ENCODE peak calls at places on chromosome 2, in ten cellular contexts. U is colonic mucosa, I is HL-60, C is neural progenitor cell, H is astrocyte, L is cardiac muscle cell, N is right atrium auricular region, X is transverse colon, Y is endodermal cell, T is body of pancreas. A is an unnamed sample.
A peak's percentile ranks its signal among the peaks of the same experiment; 100 is the strongest.

GRCh38 chr2:84905181-84906107 is at the start of gene TMSB10:
- DNase-seq in U (peak; percentile 93), I (peak; percentile 79), C (peak; percentile 85), H (peak; percentile 64), L (peak; percentile 89), N (peak; percentile 93), X (peak; percentile 93), Y (peak; percentile 91), T (peak; percentile 89), A (no peak)

GRCh38 chr2:1802469-1803216 is 58.3 kb upstream of the PXDN start:
- DNase-seq in U (no peak), I (no peak), C (no peak), H (no peak), L (no peak), N (no peak), X (no peak), Y (no peak), T (no peak), A (no peak)

GRCh38 chr2:227509824-227510619 is 38.1 kb downstream of the AGFG1 start:
- DNase-seq in U (no peak), I (no peak), C (no peak), H (peak; percentile 36), L (peak; percentile 29), N (no peak), X (no peak), Y (no peak), T (no peak), A (no peak)

GRCh38 chr2:71552356-71552755 is 99.0 kb downstream of the DYSF start:
- DNase-seq in U (no peak), I (no peak), C (no peak), H (no peak), L (no peak), N (no peak), X (no peak), Y (no peak), T (no peak), A (no peak)

GRCh38 chr2:118112771-118113334 is 24.6 kb downstream of the INSIG2 start:
- DNase-seq in U (no peak), I (no peak), C (no peak), H (peak; percentile 86), L (peak; percentile 63), N (no peak), X (no peak), Y (no peak), T (no peak), A (no peak)

GRCh38 chr2:117128471-117128870 is 686.0 kb upstream of the DDX18 start:
- DNase-seq in U (peak; percentile 23), I (no peak), C (no peak), H (peak; percentile 0), L (no peak), N (no peak), X (no peak), Y (no peak), T (no peak), A (no peak)

GRCh38 chr2:7925506-7925905 is 756.4 kb upstream of the ID2 start:
- DNase-seq in U (no peak), I (no peak), C (no peak), H (no peak), L (no peak), N (no peak), X (no peak), Y (no peak), T (no peak), A (no peak)

GRCh38 chr2:119579457-119580295 is 35.4 kb downstream of the CFAP221 start:
- DNase-seq in U (no peak), I (no peak), C (no peak), H (no peak), L (no peak), N (no peak), X (no peak), Y (no peak), T (peak; percentile 63), A (no peak)

GRCh38 chr2:196459539-196459938 is 180.0 kb upstream of the CCDC150 start:
- DNase-seq in U (no peak), I (no peak), C (no peak), H (peak; percentile 84), L (peak; percentile 85), N (no peak), X (no peak), Y (no peak), T (no peak), A (no peak)

GRCh38 chr2:110874565-110875383 is 142.4 kb downstream of the ACOXL start:
- DNase-seq in U (no peak), I (peak; percentile 26), C (no peak), H (no peak), L (no peak), N (no peak), X (no peak), Y (no peak), T (no peak), A (no peak)

GRCh38 chr2:121575800-121576199 is 45.1 kb downstream of the RNU4ATAC start:
- DNase-seq in U (no peak), I (no peak), C (no peak), H (no peak), L (no peak), N (no peak), X (no peak), Y (no peak), T (no peak), A (no peak)

GRCh38 chr2:15797946-15798281 is 142.4 kb upstream of the MYCN start:
- DNase-seq in U (no peak), I (no peak), C (no peak), H (no peak), L (no peak), N (no peak), X (no peak), Y (no peak), T (no peak), A (no peak)
- H3K27ac ChIP-seq in U (no peak overlapping the region), I (no peak overlapping the region), C (no peak overlapping the region), H (no peak overlapping the region), L (no peak overlapping the region), N (no peak overlapping the region), X (no peak overlapping the region), Y (no peak overlapping the region), T (no peak overlapping the region), A (no peak overlapping the region)

GRCh38 chr2:174617713-174618112 is 20.1 kb upstream of the WIPF1 start:
- DNase-seq in U (no peak), I (no peak), C (no peak), H (no peak), L (no peak), N (no peak), X (no peak), Y (no peak), T (no peak), A (no peak)

GRCh38 chr2:174618179-174618578 is 20.6 kb upstream of the WIPF1 start:
- DNase-seq in U (no peak), I (no peak), C (no peak), H (no peak), L (no peak), N (no peak), X (no peak), Y (no peak), T (no peak), A (no peak)

GRCh38 chr2:174614261-174614660 is 16.7 kb upstream of the WIPF1 start:
- DNase-seq in U (no peak), I (no peak), C (no peak), H (peak; percentile 91), L (no peak), N (no peak), X (no peak), Y (no peak), T (no peak), A (no peak)

GRCh38 chr2:174615951-174616436 is 18.4 kb upstream of the WIPF1 start:
- DNase-seq in U (no peak), I (no peak), C (no peak), H (peak; percentile 83), L (peak; percentile 67), N (no peak), X (no peak), Y (no peak), T (no peak), A (no peak)

DNA sequence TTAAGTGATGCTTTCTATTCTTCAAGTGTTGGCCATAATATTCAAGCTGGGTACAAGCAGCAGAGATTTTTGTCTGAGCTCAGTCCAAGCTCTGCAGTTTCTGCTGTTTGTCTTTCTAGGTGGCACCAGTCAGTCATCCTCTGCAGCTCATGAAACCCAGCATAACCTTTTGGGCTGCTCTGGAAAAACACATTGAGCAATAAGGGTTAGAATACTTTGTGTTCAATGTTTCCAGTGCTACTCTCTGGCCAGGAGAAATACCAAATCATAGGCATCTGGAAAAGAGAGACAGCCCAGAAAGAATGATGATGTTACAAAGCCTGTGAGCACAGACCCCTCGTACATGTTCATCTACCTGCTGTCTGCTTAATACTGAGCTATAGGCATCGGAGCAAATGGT is 19.5 kb upstream of the WIPF1 start:
- DNase-seq in U (no peak), I (no peak), C (no peak), H (no peak), L (no peak), N (no peak), X (no peak), Y (no peak), T (no peak), A (no peak)
- TF ChIP-seq CTCF in U (no peak), I (no peak), C (no peak), H (no peak), L (no peak), N (no peak), X (no peak), Y (no peak), T (no peak), A (no peak)

DNA sequence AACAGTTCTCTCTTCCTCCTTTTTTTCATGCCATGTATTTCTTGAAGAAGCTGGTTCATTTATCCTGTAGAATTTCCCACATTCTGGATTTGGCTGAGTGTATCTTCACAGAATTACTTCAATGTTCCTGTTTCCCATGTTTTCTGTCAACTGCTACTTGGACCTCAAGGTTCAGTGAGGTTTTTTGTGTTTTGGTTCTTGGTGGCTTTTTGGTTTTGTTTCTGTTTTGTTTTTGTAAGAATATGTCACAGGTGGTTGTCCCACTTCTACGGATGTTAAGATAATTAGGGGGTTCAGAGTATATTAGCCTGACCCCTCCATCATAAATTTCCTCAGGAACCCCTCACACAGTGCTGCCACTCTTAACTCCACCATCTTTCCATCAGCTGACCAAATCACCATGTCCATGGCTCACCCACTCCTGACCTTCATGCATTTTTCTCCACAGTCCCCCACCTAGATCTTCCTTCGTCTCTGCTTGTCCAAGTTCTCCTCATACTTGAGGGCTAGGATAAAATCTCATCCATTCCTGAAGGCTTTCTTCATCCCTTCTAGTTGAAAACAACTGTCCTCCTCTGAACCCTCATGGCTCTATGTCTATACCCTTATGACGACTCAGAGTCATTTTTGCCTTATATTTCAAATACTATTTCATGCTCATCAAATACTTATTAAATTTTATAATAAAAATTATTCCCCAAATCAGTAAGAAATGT is 40.4 kb downstream of the PLEKHM3 start:
- DNase-seq in U (no peak), I (no peak), C (no peak), H (no peak), L (no peak), N (no peak), X (no peak), Y (no peak), T (no peak), A (no peak)
- H3K27ac ChIP-seq in U (no peak overlapping the region), I (no peak overlapping the region), C (no peak overlapping the region), H (no peak overlapping the region), L (no peak overlapping the region), N (no peak overlapping the region), X (no peak overlapping the region), Y (no peak overlapping the region), T (no peak overlapping the region), A (no peak overlapping the region)

DNA sequence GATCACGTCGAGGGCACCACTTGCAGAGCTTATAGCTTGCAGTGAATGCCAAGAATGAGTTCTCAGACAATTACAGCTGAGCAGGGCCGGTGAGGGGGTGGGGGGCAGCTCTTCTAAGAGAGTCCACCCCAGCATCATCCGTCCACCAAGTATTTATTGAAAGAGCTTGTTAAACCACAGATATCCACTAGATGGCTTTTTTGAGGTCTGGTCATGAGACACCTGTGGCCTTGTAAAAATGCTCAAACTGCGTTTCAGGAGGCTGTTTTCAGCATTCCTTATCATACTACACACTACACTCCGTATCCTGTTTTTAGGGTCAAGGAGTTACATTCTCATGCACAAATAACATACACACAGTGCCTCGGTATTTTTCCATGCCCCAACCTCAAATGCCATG is 51.5 kb downstream of the DNAJC10 start:
- DNase-seq in U (no peak), I (no peak), C (peak; percentile 42), H (peak; percentile 28), L (peak; percentile 33), N (no peak), X (no peak), Y (peak; percentile 53), T (no peak), A (no peak)
- TF ChIP-seq CTCF in U (no peak), I (no peak), C (peak; percentile 57), H (peak; percentile 39), L (peak; percentile 43), N (no peak), X (peak; percentile 31), Y (peak; percentile 74), T (peak; percentile 34), A (peak; percentile 27)